ENCODE peak calls at places on chromosome 2, in five cellular contexts. T is right lobe of liver, W is suprapubic skin, R is adipocyte, K is left lung. H is an unnamed sample.

GRCh38 chr2:29878898-29879297 is 42.5 kb downstream of the ALK start:
- DNase-seq in T (no peak), W (no peak), R (no peak), K (no peak), H (no peak)

GRCh38 chr2:30731248-30731647 is 76.0 kb downstream of the CAPN13 start:
- DNase-seq in T (no peak), W (no peak), R (no peak), K (no peak), H (no peak)

GRCh38 chr2:231032575-231033140 is 4.7 kb upstream of the C2orf72 start:
- DNase-seq in T (no peak), W (no peak), R (no peak), K (no peak), H (no peak)

GRCh38 chr2:47531378-47532042 is 128.6 kb downstream of the MSH2 start:
- DNase-seq in T (no peak), W (no peak), R (no peak), K (no peak), H (no peak)

GRCh38 chr2:209331291-209331844 is 92.5 kb upstream of the MAP2 start:
- DNase-seq in T (no peak), W (no peak), R (peak; percentile 47), K (no peak), H (no peak)

GRCh38 chr2:38181802-38182517 is 106.0 kb upstream of the CYP1B1 start:
- DNase-seq in T (no peak), W (no peak), R (no peak), K (no peak), H (no peak)

GRCh38 chr2:72431737-72432136 is 284.1 kb upstream of the CYP26B1 start:
- DNase-seq in T (no peak), W (no peak), R (no peak), K (no peak), H (no peak)

GRCh38 chr2:61658841-61659780 is 121.0 kb upstream of the XPO1 start:
- DNase-seq in T (no peak), W (no peak), R (peak; percentile 82), K (no peak), H (no peak)

GRCh38 chr2:240949791-240950705 is 43.9 kb downstream of the CROCC2 start:
- DNase-seq in T (no peak), W (peak; percentile 30), R (no peak), K (peak; percentile 53), H (peak; percentile 51)

GRCh38 chr2:21333694-21334093 is 209.9 kb downstream of the TDRD15 start:
- DNase-seq in T (no peak), W (no peak), R (no peak), K (no peak), H (no peak)

DNA sequence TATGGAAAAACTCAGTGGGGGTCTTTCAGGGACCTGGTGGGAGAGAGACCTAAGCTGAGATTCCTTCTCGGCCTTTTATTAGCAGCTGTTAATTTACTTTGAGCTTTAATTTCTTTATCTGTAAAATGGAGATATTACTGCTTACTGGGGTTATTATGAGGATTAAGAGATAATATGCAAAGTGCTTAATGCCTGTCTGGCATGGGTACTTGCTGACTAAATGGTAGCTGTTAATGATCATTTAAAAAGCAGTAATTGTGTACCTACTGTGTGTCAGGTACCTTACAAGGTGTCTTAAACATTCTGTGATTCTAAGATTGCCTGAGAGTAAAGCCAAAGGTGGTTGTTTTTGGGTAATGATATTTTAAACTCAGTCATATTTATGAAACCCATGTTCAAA is 2.6 kb downstream of the ITGA6 start:
- DNase-seq in T (no peak), W (no peak), R (no peak), K (no peak), H (no peak)
- H3K4me3 ChIP-seq in T (no peak overlapping the region), W (peak overlapping the region; percentile 71), R (no peak overlapping the region), K (peak overlapping the region; percentile 75), H (no peak overlapping the region)

GRCh38 chr2:232328516-232329460 is 49.8 kb upstream of the ALPP start:
- DNase-seq in T (no peak), W (no peak), R (no peak), K (peak; percentile 37), H (peak; percentile 61)
- H3K4me1 ChIP-seq in T (no peaks in the 10 kb centered on the region), W (peaks cover 8% of the 10 kb centered on the region), R (no peaks in the 10 kb centered on the region), K (peaks cover 3% of the 10 kb centered on the region), H (no peaks in the 10 kb centered on the region)

DNA sequence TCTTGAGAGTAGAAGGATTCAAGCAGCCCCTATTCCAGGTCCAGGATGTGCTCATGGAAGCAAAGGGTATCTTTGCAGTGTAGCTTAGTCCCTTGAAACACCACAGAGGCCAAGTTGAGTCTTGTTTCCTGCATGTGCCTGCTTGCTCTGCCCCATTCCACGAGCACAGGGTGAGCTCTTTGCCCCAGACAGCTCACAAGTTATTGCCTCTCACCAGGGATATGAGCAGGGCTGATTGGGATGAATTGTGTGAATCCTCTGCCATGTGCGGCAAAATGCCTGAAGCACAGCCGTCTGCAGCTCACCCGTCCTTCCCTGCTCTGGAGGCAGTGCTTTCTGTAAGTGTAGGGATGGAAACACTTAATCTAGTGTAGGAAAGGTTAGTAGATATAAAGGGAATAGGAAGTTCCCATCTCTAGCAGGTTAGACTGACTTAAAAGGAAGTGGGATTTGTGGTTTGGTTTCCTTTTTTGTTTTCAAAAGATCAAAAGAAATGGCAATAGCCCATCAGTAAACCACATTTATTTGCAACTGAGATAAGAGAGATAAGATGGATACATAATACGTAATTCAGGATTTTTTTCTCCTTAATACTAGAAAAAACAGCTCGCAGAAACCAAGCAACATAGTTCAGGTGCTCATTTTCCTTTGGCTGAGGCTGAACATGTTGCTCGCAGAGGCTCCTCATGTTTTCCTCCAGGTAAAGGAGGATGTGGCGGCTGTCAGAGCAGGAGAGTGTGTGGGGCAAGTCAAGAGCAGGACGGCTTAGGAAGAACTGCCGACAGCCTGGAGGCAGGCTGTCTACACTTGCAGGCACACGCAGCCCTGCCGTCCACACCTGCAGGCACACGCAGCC is 41.4 kb downstream of the TMEM182 start:
- DNase-seq in T (no peak), W (no peak), R (no peak), K (no peak), H (no peak)
- H3K9me3 ChIP-seq in T (no peaks in the 10 kb centered on the region), W (peaks cover 11% of the 10 kb centered on the region), R (peaks cover 29% of the 10 kb centered on the region), K (no peaks in the 10 kb centered on the region), H (peaks cover 9% of the 10 kb centered on the region)

GRCh38 chr2:64990823-64991222 is 1.6 kb downstream of the SLC1A4 start:
- DNase-seq in T (no peak), W (no peak), R (peak; percentile 23), K (no peak), H (no peak)
- H3K4me3 ChIP-seq in T (no peak overlapping the region), W (peak overlapping the region; percentile 83), R (peak overlapping the region; percentile 90), K (peak overlapping the region; percentile 71), H (peak overlapping the region; percentile 83)

GRCh38 chr2:54664238-54664786 is 59.1 kb upstream of the EML6 start:
- DNase-seq in T (no peak), W (no peak), R (no peak), K (no peak), H (no peak)

GRCh38 chr2:54666741-54667639 is 56.5 kb upstream of the EML6 start:
- DNase-seq in T (no peak), W (no peak), R (no peak), K (no peak), H (no peak)

GRCh38 chr2:54666131-54666637 is 57.3 kb upstream of the EML6 start:
- DNase-seq in T (no peak), W (no peak), R (peak; percentile 51), K (no peak), H (no peak)

GRCh38 chr2:54663424-54664030 is 59.9 kb upstream of the EML6 start:
- DNase-seq in T (no peak), W (no peak), R (no peak), K (no peak), H (no peak)

DNA sequence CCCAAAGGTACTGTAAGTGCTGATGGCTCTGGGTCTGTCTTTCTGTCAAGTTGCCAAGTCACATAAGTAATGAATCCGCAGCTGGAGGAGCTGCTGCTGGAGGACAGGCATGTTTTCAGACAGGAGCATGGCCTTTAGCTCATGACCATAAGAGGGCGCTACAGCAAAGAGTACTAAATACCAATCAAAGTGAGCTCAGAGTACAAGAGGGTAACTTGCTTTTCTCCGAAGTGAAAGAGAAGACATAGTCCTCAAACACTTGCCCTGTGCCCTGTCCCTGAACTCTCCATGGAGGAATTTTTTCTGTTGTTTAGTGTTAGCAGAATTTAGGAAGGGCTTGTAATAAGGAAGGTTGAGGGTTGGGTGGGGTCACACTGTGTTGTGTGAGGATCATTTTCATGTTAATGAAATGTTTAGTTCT is 58.0 kb upstream of the EML6 start:
- DNase-seq in T (no peak), W (no peak), R (peak; percentile 45), K (no peak), H (no peak)
- H3K4me1 ChIP-seq in T (peaks cover 53% of the 10 kb centered on the region), W (peaks cover 60% of the 10 kb centered on the region), R (peaks cover 47% of the 10 kb centered on the region), K (peaks cover 64% of the 10 kb centered on the region), H (no peaks in the 10 kb centered on the region)